ENCODE peak calls at places on chromosomes 1 and 21, in four cellular contexts. I, E, M and J are unnamed samples.

GRCh38 chr1:87056974-87057373 is 142.5 kb downstream of the HS2ST1 start:
- DNase-seq in I (no peak), E (no peak), M (no peak), J (no peak)

GRCh38 chr1:174911626-174912025 is 88.1 kb upstream of the CACYBP start:
- DNase-seq in I (no peak), E (no peak), M (no peak), J (no peak)

GRCh38 chr1:19210772-19211549 is 895 bp upstream of the UBR4 start:
- DNase-seq in I (no peak), E (no peak), M (no peak), J (no peak)

GRCh38 chr1:203425668-203425999 is 50.0 kb upstream of the PRELP start:
- DNase-seq in I (no peak), E (no peak), M (no peak), J (no peak)

GRCh38 chr1:211591980-211592493 is 13.1 kb upstream of the SLC30A1 start:
- DNase-seq in I (no peak), E (no peak), M (peak), J (no peak)

GRCh38 chr1:153800516-153800915 is 25.3 kb downstream of the SLC27A3 start:
- DNase-seq in I (no peak), E (no peak), M (no peak), J (no peak)

GRCh38 chr21:44874497-44875331 is 1.2 kb upstream of the PTTG1IP start:
- DNase-seq in I (peak), E (peak), M (no peak), J (no peak)

GRCh38 chr1:235024045-235024439 is 104.6 kb downstream of the TOMM20 start:
- DNase-seq in I (no peak), E (no peak), M (peak), J (no peak)

GRCh38 chr1:43329995-43330751 is 7.4 kb upstream of the MPL start:
- DNase-seq in I (no peak), E (no peak), M (peak), J (no peak)

GRCh38 chr1:11158720-11159321 is 30.3 kb upstream of the ANGPTL7 start:
- DNase-seq in I (peak), E (no peak), M (peak), J (peak)

GRCh38 chr1:53765656-53766055 is 26.7 kb upstream of the GLIS1 start:
- DNase-seq in I (no peak), E (no peak), M (peak), J (no peak)

GRCh38 chr21:36212513-36212780 is 55.8 kb downstream of the DOP1B start:
- DNase-seq in I (no peak), E (no peak), M (no peak), J (no peak)

GRCh38 chr21:40383951-40384350 is 463.0 kb downstream of the DSCAM start:
- DNase-seq in I (no peak), E (no peak), M (no peak), J (no peak)

GRCh38 chr1:74455390-74455789 is 57.0 kb downstream of the LRRC53 start:
- DNase-seq in I (no peak), E (no peak), M (no peak), J (no peak)

GRCh38 chr1:203557390-203557789 is 63.4 kb downstream of the OPTC start:
- DNase-seq in I (peak), E (no peak), M (peak), J (no peak)

GRCh38 chr21:37412603-37413360 is 46.2 kb downstream of the DYRK1A start:
- DNase-seq in I (no peak), E (no peak), M (no peak), J (no peak)

GRCh38 chr1:82894635-82895034 is 1093.9 kb downstream of the ADGRL2 start:
- DNase-seq in I (no peak), E (no peak), M (no peak), J (no peak)

GRCh38 chr1:106755682-106756406 is 300.6 kb upstream of the PRMT6 start:
- DNase-seq in I (no peak), E (no peak), M (peak), J (peak)

GRCh38 chr1:156009404-156009803 is 11.3 kb downstream of the SSR2 start:
- DNase-seq in I (no peak), E (no peak), M (no peak), J (no peak)

GRCh38 chr21:36749935-36750578 is 51.1 kb downstream of the SIM2 start:
- DNase-seq in I (no peak), E (no peak), M (peak), J (no peak)

GRCh38 chr21:45979141-45979631 is 2.4 kb upstream of the COL6A1 start:
- DNase-seq in I (no peak), E (no peak), M (no peak), J (no peak)

GRCh38 chr1:21129407-21129806 is 47.3 kb downstream of the EIF4G3 start:
- DNase-seq in I (no peak), E (no peak), M (no peak), J (no peak)
- H3K27ac ChIP-seq in I (no peak), E (no peak), M (no peak), J (no peak)

DNA sequence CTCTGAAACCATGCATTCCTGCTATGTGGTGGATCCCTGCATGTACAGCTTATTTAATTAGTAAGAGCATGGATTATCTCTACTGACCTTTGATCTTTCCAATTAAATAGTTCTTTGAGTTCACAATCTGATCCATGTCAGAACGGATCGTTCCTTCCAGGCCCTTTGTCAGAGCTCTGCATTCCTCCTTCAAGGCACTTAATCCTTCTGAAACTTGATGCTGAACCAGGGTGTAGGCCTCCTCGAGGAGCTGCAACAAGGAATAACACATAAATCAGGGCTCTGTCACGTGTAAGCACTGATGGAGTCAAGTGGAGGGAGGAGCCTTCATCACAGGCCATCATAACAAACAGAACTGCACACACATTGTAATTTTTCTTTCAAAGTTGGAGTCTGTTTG is 68.4 kb upstream of the EDEM3 start:
- DNase-seq in I (peak), E (no peak), M (no peak), J (no peak)
- H3K27ac ChIP-seq in I (peak), E (no peak), M (no peak), J (no peak)

GRCh38 chr1:214188835-214189234 is 92.1 kb upstream of the SMYD2 start:
- DNase-seq in I (no peak), E (no peak), M (no peak), J (no peak)
- H3K27ac ChIP-seq in I (no peak), E (no peak), M (no peak), J (no peak)

DNA sequence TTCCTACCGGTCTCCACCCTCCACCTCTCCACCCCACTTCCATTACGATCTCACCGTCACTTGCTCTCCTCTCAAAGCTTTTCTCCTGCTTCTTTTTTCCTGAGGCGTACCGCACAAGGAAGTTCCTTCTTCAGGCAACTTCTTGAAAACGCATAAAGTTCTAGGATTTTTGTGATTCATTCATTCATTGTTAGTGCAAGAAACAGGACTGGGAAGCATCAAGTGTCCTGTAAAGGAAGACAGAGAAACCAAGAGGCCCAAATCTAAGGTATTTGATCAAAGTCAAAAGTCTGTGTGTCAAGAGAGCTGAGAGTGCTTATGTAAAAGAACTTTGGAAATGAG is 1.3 kb upstream of the RCC2 start:
- DNase-seq in I (no peak), E (no peak), M (no peak), J (no peak)
- H3K27ac ChIP-seq in I (no peak), E (no peak), M (no peak), J (peak)

GRCh38 chr21:33767236-33767635 is 124.9 kb downstream of the ITSN1 start:
- DNase-seq in I (no peak), E (no peak), M (no peak), J (no peak)
- H3K27ac ChIP-seq in I (no peak), E (no peak), M (no peak), J (no peak)

GRCh38 chr1:7783178-7783711 is 846 bp upstream of the PER3 start:
- DNase-seq in I (peak), E (peak), M (peak), J (no peak)

GRCh38 chr1:7783826-7784491 is at the start of gene PER3:
- DNase-seq in I (peak), E (peak), M (peak), J (peak)

GRCh38 chr1:7784492-7785071 is 491 bp downstream of the PER3 start:
- DNase-seq in I (peak), E (peak), M (no peak), J (no peak)

GRCh38 chr1:7786785-7787184 is 2.7 kb downstream of the PER3 start:
- DNase-seq in I (no peak), E (no peak), M (no peak), J (no peak)

DNA sequence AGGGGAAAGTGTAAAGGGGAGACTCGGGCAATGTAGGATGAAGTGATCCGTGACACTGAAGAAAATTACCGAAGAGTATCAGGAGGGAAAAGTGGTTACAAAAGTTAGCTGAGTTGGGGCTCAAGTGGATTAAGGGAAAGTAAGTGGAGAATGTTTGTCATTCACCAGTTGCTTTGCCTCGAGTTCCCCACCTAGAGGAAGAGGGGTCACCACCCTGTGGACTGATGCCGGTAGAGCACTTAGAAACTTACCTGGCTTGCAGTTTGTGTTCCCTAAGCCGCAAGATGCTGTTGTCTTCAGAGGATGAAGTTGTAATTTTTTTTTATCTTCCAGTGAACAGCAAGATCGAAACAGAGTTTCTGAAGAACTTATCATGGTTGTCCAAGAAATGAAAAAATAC is 1.0 kb downstream of the PER3 start:
- DNase-seq in I (no peak), E (no peak), M (no peak), J (no peak)
- H3K27ac ChIP-seq in I (peak), E (peak), M (no peak), J (no peak)

GRCh38 chr1:218611916-218612580 is 266.9 kb downstream of the TGFB2 start:
- DNase-seq in I (no peak), E (no peak), M (no peak), J (no peak)
- H3K27ac ChIP-seq in I (no peak), E (no peak), M (no peak), J (no peak)

DNA sequence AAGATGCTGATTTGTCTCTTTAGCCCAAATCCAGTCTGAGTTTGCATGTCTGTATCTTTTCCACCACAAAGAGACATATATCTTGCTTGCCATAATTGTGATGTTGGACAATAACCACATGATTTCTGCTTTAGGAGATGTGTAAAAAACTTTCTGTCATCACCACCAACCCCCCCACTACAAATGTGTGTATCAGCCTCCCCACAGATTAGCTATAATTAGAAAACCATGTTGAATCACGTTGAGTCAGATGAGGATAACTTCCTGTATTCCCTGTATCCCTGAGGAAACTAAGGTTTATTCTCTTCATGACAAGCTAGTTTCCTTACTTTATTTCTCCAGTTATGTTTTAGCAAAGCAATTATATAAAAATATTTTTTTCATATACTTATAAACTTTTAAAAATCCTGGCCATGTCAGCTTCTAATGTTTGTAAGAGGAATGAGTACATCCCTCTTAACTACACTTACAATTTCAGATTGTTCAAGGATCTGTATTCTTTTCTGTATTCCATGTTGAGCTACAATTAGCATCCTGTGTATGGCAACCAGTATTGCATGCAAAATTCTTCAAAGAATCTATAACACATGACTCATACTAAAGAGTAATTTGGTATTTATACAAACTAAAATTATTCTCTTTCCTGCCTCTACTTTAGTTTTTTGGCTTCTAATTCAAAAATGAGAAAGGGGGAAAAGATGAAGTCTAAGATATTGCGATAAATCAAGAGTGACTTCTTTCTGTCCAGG is 143.0 kb downstream of the FMN2 start:
- DNase-seq in I (no peak), E (no peak), M (peak), J (no peak)
- H3K27ac ChIP-seq in I (no peak), E (no peak), M (peak), J (no peak)